ENCODE peak calls at places on chromosomes 6 and 20, in ten cellular contexts. C is PC-3; H is neural crest cell; B is AG09319; S is midbrain; J is mesenchymal stem cell; X is NCI-H774; L is mucosa of gallbladder; F is heart right ventricle; Q is CD8-positive, alpha-beta T cell. O is an unnamed sample.

GRCh38 chr6:116624036-116624805 is 7.9 kb downstream of the RSPH4A start:
- DNase-seq in B (no peak), Q (no peak), X (no peak), C (peak; percentile 63), F (no peak), S (no peak), H (no peak), L (no peak), J (no peak), O (no peak)

GRCh38 chr6:4178737-4179333 is 43.5 kb upstream of the ECI2 start:
- DNase-seq in L (no peak), F (no peak), C (no peak), B (no peak), X (no peak), J (no peak), H (no peak), S (no peak), Q (no peak), O (no peak)

GRCh38 chr6:15351631-15352030 is 105.8 kb downstream of the JARID2 start:
- DNase-seq in S (peak; percentile 33), C (peak; percentile 79), Q (no peak), J (peak; percentile 52), H (no peak), X (no peak), L (no peak), B (peak; percentile 66), F (peak; percentile 48), O (no peak)

GRCh38 chr6:16105874-16106273 is 23.0 kb upstream of the MYLIP start:
- DNase-seq in X (no peak), F (no peak), Q (no peak), H (no peak), S (no peak), L (no peak), J (peak; percentile 66), B (no peak), C (peak; percentile 8), O (no peak)

GRCh38 chr20:62732766-62733165 is 24.1 kb downstream of the NTSR1 start:
- DNase-seq in F (no peak), Q (peak; percentile 6), B (no peak), J (no peak), S (no peak), X (no peak), H (no peak), L (no peak), C (no peak), O (no peak)

GRCh38 chr6:48016027-48016755 is 94.8 kb downstream of the PTCHD4 start:
- DNase-seq in B (no peak), H (no peak), Q (no peak), F (no peak), L (no peak), C (no peak), J (no peak), X (no peak), S (no peak), O (no peak)

GRCh38 chr6:24720131-24720603 is 1.2 kb upstream of the C6orf62 start:
- DNase-seq in S (no peak), F (peak; percentile 63), X (peak; percentile 14), L (peak; percentile 44), H (peak; percentile 22), Q (peak; percentile 78), C (peak; percentile 32), J (peak; percentile 59), B (no peak), O (peak; percentile 73)

GRCh38 chr20:14431568-14431967 is 94.2 kb upstream of the FLRT3 start:
- DNase-seq in H (no peak), J (no peak), Q (no peak), X (no peak), F (no peak), L (no peak), C (no peak), S (no peak), B (no peak), O (no peak)

GRCh38 chr6:31541059-31541657 is 645 bp downstream of the DDX39B start:
- DNase-seq in C (peak; percentile 37), J (peak; percentile 64), B (peak; percentile 28), F (peak; percentile 58), X (no peak), L (no peak), S (peak; percentile 51), Q (peak; percentile 89), H (no peak), O (peak; percentile 62)

GRCh38 chr6:25329982-25330381 is 50.8 kb downstream of the CARMIL1 start:
- DNase-seq in Q (no peak), B (no peak), X (no peak), S (no peak), H (no peak), L (no peak), C (peak; percentile 23), J (no peak), F (no peak), O (no peak)

GRCh38 chr6:3575701-3576100 is 118.9 kb upstream of the SLC22A23 start:
- DNase-seq in C (no peak), J (no peak), B (no peak), X (no peak), Q (no peak), F (no peak), S (no peak), L (no peak), H (no peak), O (no peak)

O was measured in CD4-positive, alpha-beta T cell.